ENCODE peak calls at places on chromosomes 5 and 9, in eight cellular contexts. O, S, Q, K, P, L, N and F are unnamed samples.

GRCh38 chr5:102211165-102211564 is 84.9 kb downstream of the SLCO4C1 start:
- DNase-seq in Q (no peak), K (no peak), P (no peak), S (no peak), N (no peak), O (no peak), L (no peak), F (no peak)

GRCh38 chr5:3786165-3786564 is 190.5 kb downstream of the IRX1 start:
- DNase-seq in S (no peak), K (no peak), L (no peak), P (no peak), N (no peak), Q (no peak), O (no peak), F (no peak)

GRCh38 chr9:134897584-134898170 is 17.1 kb downstream of the FCN2 start:
- DNase-seq in P (no peak), Q (no peak), N (no peak), O (no peak), L (no peak), S (no peak), K (no peak), F (no peak)

GRCh38 chr9:134214766-134215394 is 50.5 kb upstream of the RNU6ATAC start:
- DNase-seq in N (no peak), P (no peak), Q (no peak), S (peak), K (no peak), L (no peak), O (no peak), F (no peak)

GRCh38 chr5:39513236-39513635 is 88.5 kb upstream of the DAB2 start:
- DNase-seq in O (peak), N (no peak), K (no peak), Q (no peak), L (no peak), P (peak), S (no peak), F (no peak)

GRCh38 chr5:56938858-56939257 is 13.1 kb downstream of the MIER3 start:
- DNase-seq in N (no peak), K (no peak), L (no peak), O (no peak), Q (no peak), P (no peak), S (no peak), F (no peak)

GRCh38 chr9:98168153-98168780 is 24.2 kb downstream of the CORO2A start:
- DNase-seq in P (no peak), K (no peak), L (no peak), N (no peak), Q (no peak), O (no peak), S (no peak), F (no peak)

GRCh38 chr5:16418471-16418922 is 47.1 kb downstream of the ZNF622 start:
- DNase-seq in L (no peak), P (no peak), K (no peak), S (no peak), O (no peak), N (no peak), Q (no peak), F (no peak)

GRCh38 chr9:6450641-6451375 is 37.8 kb downstream of the UHRF2 start:
- DNase-seq in N (no peak), Q (no peak), P (no peak), O (no peak), K (no peak), L (no peak), S (no peak), F (no peak)

GRCh38 chr9:108643756-108644510 is 211.9 kb downstream of the ACTL7B start:
- DNase-seq in N (no peak), K (no peak), O (no peak), L (no peak), Q (peak), S (no peak), P (no peak), F (no peak)

GRCh38 chr5:160635046-160635445 is 213.4 kb downstream of the PTTG1 start:
- DNase-seq in P (no peak), S (no peak), N (no peak), Q (no peak), K (no peak), O (no peak), L (no peak), F (no peak)

GRCh38 chr9:119689879-119690278 is 320.6 kb upstream of the BRINP1 start:
- DNase-seq in S (no peak), N (no peak), Q (no peak), P (no peak), O (no peak), L (no peak), K (no peak), F (no peak)

GRCh38 chr9:20321683-20322082 is 300.6 kb downstream of the MLLT3 start:
- DNase-seq in S (no peak), P (no peak), O (peak), L (no peak), Q (no peak), N (no peak), K (no peak), F (no peak)

GRCh38 chr5:158819840-158820620 is 279.7 kb downstream of the EBF1 start:
- DNase-seq in N (no peak), O (no peak), L (no peak), K (no peak), S (no peak), P (peak), Q (no peak), F (no peak)

GRCh38 chr9:98087420-98088354 is 31.2 kb downstream of the NANS start:
- DNase-seq in N (no peak), S (no peak), O (peak), Q (peak), P (no peak), L (peak), K (no peak), F (no peak)

GRCh38 chr5:151718168-151718567 is 31.5 kb upstream of the SPARC start:
- DNase-seq in P (no peak), S (no peak), Q (peak), K (no peak), O (no peak), N (no peak), L (no peak), F (no peak)

GRCh38 chr5:144142030-144142825 is 28.2 kb downstream of the YIPF5 start:
- DNase-seq in Q (peak), N (no peak), K (no peak), P (peak), L (no peak), O (no peak), S (no peak), F (no peak)

GRCh38 chr5:127934791-127935256 is 148.7 kb upstream of the SLC12A2 start:
- DNase-seq in N (no peak), O (peak), L (no peak), S (no peak), K (no peak), P (peak), Q (peak), F (no peak)

GRCh38 chr9:14322211-14323082 is 8.5 kb upstream of the NFIB start:
- DNase-seq in O (no peak), N (peak), S (peak), P (peak), Q (peak), K (peak), L (peak), F (peak)

GRCh38 chr9:109349431-109349846 is 28.6 kb upstream of the EPB41L4B start:
- DNase-seq in Q (peak), N (no peak), L (no peak), S (no peak), O (peak), K (peak), P (peak), F (no peak)